ENCODE peak calls at places on chromosomes 13 and 19, in eight cellular contexts. Q is choroid plexus epithelial cell, I is GM12865, M is stomach, A is left lung, B is brain microvascular endothelial cell, U is pancreas, G is cardiac fibroblast. F is an unnamed sample.

GRCh38 chr19:17405250-17406038 is at the start of gene BST2:
- DNase-seq in Q (peak; percentile 76), I (peak; percentile 95), M (peak; percentile 64), A (peak; percentile 87), B (peak; percentile 21), U (no peak), G (peak; percentile 77), F (peak; percentile 96)

GRCh38 chr13:72194531-72194930 is 327.5 kb upstream of the DACH1 start:
- DNase-seq in Q (no peak), I (no peak), M (no peak), A (peak; percentile 21), B (no peak), U (peak; percentile 57), G (no peak), F (peak; percentile 67)

GRCh38 chr19:4976412-4977298 is 7.7 kb downstream of the KDM4B start:
- DNase-seq in Q (peak; percentile 98), I (no peak), M (peak; percentile 53), A (peak; percentile 89), B (no peak), U (no peak), G (peak; percentile 99), F (peak; percentile 99)

GRCh38 chr19:16368385-16369305 is 44.0 kb downstream of the KLF2 start:
- DNase-seq in Q (no peak), I (no peak), M (no peak), A (peak; percentile 65), B (no peak), U (no peak), G (no peak), F (no peak)

GRCh38 chr13:97141564-97142005 is 80.5 kb upstream of the MBNL2 start:
- DNase-seq in Q (peak; percentile 89), I (peak; percentile 37), M (peak; percentile 56), A (no peak), B (peak; percentile 89), U (no peak), G (peak; percentile 79), F (peak; percentile 87)

GRCh38 chr19:48553676-48554384 is 1.9 kb downstream of the SULT2B1 start:
- DNase-seq in Q (peak; percentile 65), I (no peak), M (peak; percentile 45), A (no peak), B (peak; percentile 45), U (no peak), G (peak; percentile 75), F (peak; percentile 97)

GRCh38 chr13:75359266-75359665 is 122.7 kb downstream of the TBC1D4 start:
- DNase-seq in Q (peak; percentile 93), I (no peak), M (no peak), A (no peak), B (peak; percentile 82), U (no peak), G (peak; percentile 72), F (peak; percentile 68)

GRCh38 chr19:32022044-32022945 is 323.1 kb upstream of the ZNF507 start:
- DNase-seq in Q (no peak), I (no peak), M (no peak), A (no peak), B (no peak), U (no peak), G (no peak), F (no peak)

GRCh38 chr19:43783636-43784035 is 2.9 kb upstream of the KCNN4 start:
- DNase-seq in Q (no peak), I (no peak), M (no peak), A (no peak), B (no peak), U (no peak), G (no peak), F (no peak)

GRCh38 chr13:43005460-43006236 is 13.6 kb upstream of the EPSTI1 start:
- DNase-seq in Q (peak; percentile 79), I (no peak), M (no peak), A (no peak), B (no peak), U (no peak), G (peak; percentile 69), F (peak; percentile 28)

GRCh38 chr13:111900390-111901180 is 166.4 kb upstream of the SOX1 start:
- DNase-seq in Q (no peak), I (no peak), M (no peak), A (no peak), B (no peak), U (no peak), G (no peak), F (no peak)

GRCh38 chr13:113854238-113855011 is 9.5 kb downstream of the GAS6 start:
- DNase-seq in Q (peak; percentile 58), I (no peak), M (no peak), A (peak; percentile 68), B (no peak), U (peak; percentile 54), G (peak; percentile 27), F (peak; percentile 82)

GRCh38 chr13:84265365-84265764 is 383.1 kb upstream of the SLITRK1 start:
- DNase-seq in Q (no peak), I (no peak), M (no peak), A (no peak), B (no peak), U (no peak), G (no peak), F (no peak)

GRCh38 chr13:33205804-33206221 is 79.7 kb downstream of the STARD13 start:
- DNase-seq in Q (peak; percentile 82), I (peak; percentile 69), M (no peak), A (no peak), B (peak; percentile 83), U (no peak), G (peak; percentile 39), F (peak; percentile 87)

GRCh38 chr19:15666883-15667282 is 6.0 kb upstream of the CYP4F12 start:
- DNase-seq in Q (no peak), I (no peak), M (peak; percentile 43), A (no peak), B (no peak), U (no peak), G (no peak), F (no peak)

GRCh38 chr13:80497007-80497406 is 156.1 kb upstream of the SPRY2 start:
- DNase-seq in Q (no peak), I (no peak), M (no peak), A (no peak), B (no peak), U (no peak), G (no peak), F (no peak)

GRCh38 chr19:37511821-37512220 is 5.1 kb downstream of the ZNF793 start:
- DNase-seq in Q (no peak), I (no peak), M (no peak), A (no peak), B (no peak), U (no peak), G (no peak), F (no peak)

GRCh38 chr19:37511186-37511585 is 4.4 kb downstream of the ZNF793 start:
- DNase-seq in Q (no peak), I (no peak), M (no peak), A (no peak), B (no peak), U (no peak), G (no peak), F (no peak)

GRCh38 chr19:37507167-37507464 is 377 bp downstream of the ZNF793 start:
- DNase-seq in Q (no peak), I (no peak), M (no peak), A (no peak), B (no peak), U (no peak), G (no peak), F (no peak)

GRCh38 chr19:37505958-37506386 is 767 bp upstream of the ZNF793 start:
- DNase-seq in Q (no peak), I (no peak), M (no peak), A (no peak), B (no peak), U (no peak), G (no peak), F (no peak)

GRCh38 chr19:37506387-37507166 is at the start of gene ZNF793:
- DNase-seq in Q (peak; percentile 88), I (peak; percentile 81), M (peak; percentile 75), A (peak; percentile 88), B (peak; percentile 69), U (peak; percentile 78), G (peak; percentile 84), F (peak; percentile 60)
- TF ChIP-seq CTCF in Q (no peak), I (no peak), M (no peak), A (no peak), B (no peak), U (no peak), G (no peak), F (no peak)

GRCh38 chr19:50568321-50569022 is at the start of gene LRRC4B:
- DNase-seq in Q (no peak), I (no peak), M (no peak), A (no peak), B (no peak), U (no peak), G (peak; percentile 7), F (no peak)
- H3K4me3 ChIP-seq in Q (no peak within 1 kb of the TSS), I (no peak within 1 kb of the TSS), M (peak within 1 kb of the TSS; percentile 42), A (no peak within 1 kb of the TSS), B (no peak within 1 kb of the TSS), U (no peak within 1 kb of the TSS), G (no peak within 1 kb of the TSS), F (no peak within 1 kb of the TSS)

GRCh38 chr13:26095846-26096245 is 44.0 kb upstream of the SHISA2 start:
- DNase-seq in Q (no peak), I (no peak), M (no peak), A (no peak), B (no peak), U (no peak), G (no peak), F (no peak)

DNA sequence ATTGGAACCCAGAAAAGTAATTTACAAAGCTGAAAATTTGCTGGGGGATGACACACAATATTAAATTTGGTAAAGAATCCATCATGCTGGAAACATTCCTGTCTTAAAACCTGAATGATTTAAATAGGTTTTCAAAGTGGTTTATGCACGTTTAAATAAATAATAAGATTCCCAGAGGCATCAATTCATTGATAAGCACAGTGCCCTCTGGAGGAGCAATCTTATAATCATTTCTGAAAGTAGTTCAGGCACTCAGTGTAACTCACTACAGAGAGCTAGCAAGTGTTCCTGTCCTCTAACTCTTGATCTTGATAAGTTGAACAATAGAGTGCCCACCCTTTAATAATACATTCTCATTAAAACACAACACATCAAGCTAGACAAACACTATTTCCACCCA is 43.5 kb upstream of the SHISA2 start:
- DNase-seq in Q (peak; percentile 20), I (no peak), M (no peak), A (no peak), B (no peak), U (no peak), G (no peak), F (no peak)
- TF ChIP-seq CTCF in Q (peak; percentile 34), I (no peak), M (no peak), A (no peak), B (no peak), U (no peak), G (no peak), F (no peak)

GRCh38 chr13:66264976-66265375 is 965.2 kb downstream of the PCDH9 start:
- DNase-seq in Q (peak; percentile 20), I (no peak), M (no peak), A (no peak), B (peak; percentile 5), U (no peak), G (no peak), F (no peak)

GRCh38 chr13:66266761-66267160 is 963.4 kb downstream of the PCDH9 start:
- DNase-seq in Q (no peak), I (no peak), M (no peak), A (no peak), B (no peak), U (no peak), G (no peak), F (no peak)

GRCh38 chr13:66266348-66266747 is 963.8 kb downstream of the PCDH9 start:
- DNase-seq in Q (no peak), I (no peak), M (no peak), A (no peak), B (no peak), U (no peak), G (no peak), F (no peak)

GRCh38 chr13:66265446-66265845 is 964.7 kb downstream of the PCDH9 start:
- DNase-seq in Q (peak; percentile 35), I (no peak), M (no peak), A (no peak), B (peak; percentile 1), U (no peak), G (no peak), F (no peak)

GRCh38 chr13:66262330-66262729 is 967.8 kb downstream of the PCDH9 start:
- DNase-seq in Q (no peak), I (no peak), M (no peak), A (no peak), B (no peak), U (no peak), G (no peak), F (no peak)
- H3K4me3 ChIP-seq in Q (no peak overlapping the region), I (no peak overlapping the region), M (no peak overlapping the region), A (no peak overlapping the region), B (no peak overlapping the region), U (no peak overlapping the region), G (no peak overlapping the region), F (no peak overlapping the region)